ENCODE peak calls at places on chromosomes 4 and X, in seven cellular contexts. P is progenitor cell of endocrine pancreas, U is mesothelial cell of epicardium, Z is A673, Y is AG09309, Q is AG09319, M is dorsolateral prefrontal cortex. T is an unnamed sample.
A peak's percentile ranks its signal among the peaks of the same experiment; 100 is the strongest.

GRCh38 chr4:181685461-181685860 is 557.7 kb upstream of the TENM3 start:
- DNase-seq in U (no peak), Z (no peak), M (no peak), Q (no peak), P (no peak), Y (no peak), T (no peak)

GRCh38 chr4:3292571-3293409 is at the start of gene RGS12:
- DNase-seq in P (peak; percentile 93), Z (peak; percentile 96), U (peak; percentile 92), Y (peak; percentile 75), M (peak; percentile 97), Q (peak; percentile 83), T (peak; percentile 96)

GRCh38 chrX:16436348-16437188 is 213.4 kb upstream of the S100G start:
- DNase-seq in M (peak; percentile 52), P (peak; percentile 64), U (peak; percentile 38), Y (no peak), Z (peak; percentile 84), Q (peak; percentile 29), T (no peak)

GRCh38 chrX:48573690-48574269 is 504 bp upstream of the RBM3 start:
- DNase-seq in M (peak; percentile 5), Q (no peak), Z (peak; percentile 49), P (no peak), Y (no peak), U (no peak), T (no peak)

GRCh38 chr4:56424697-56425514 is 10.5 kb downstream of the PPAT start:
- DNase-seq in Q (no peak), Z (peak; percentile 29), Y (no peak), P (no peak), M (no peak), U (no peak), T (no peak)

GRCh38 chr4:114659386-114660008 is 60.9 kb downstream of the UGT8 start:
- DNase-seq in Y (peak; percentile 28), M (peak; percentile 76), P (peak; percentile 42), Z (peak; percentile 79), U (peak; percentile 18), Q (no peak), T (peak; percentile 13)

GRCh38 chr4:38004887-38005286 is 44.7 kb downstream of the PTTG2 start:
- DNase-seq in M (no peak), Q (no peak), Y (no peak), P (no peak), Z (no peak), U (no peak), T (no peak)

GRCh38 chr4:127533028-127533700 is 99.6 kb upstream of the INTU start:
- DNase-seq in Y (no peak), Q (peak; percentile 19), U (no peak), Z (no peak), P (no peak), M (no peak), T (no peak)

GRCh38 chrX:47483310-47484268 is 567 bp upstream of the ZNF41 start:
- DNase-seq in M (no peak), Y (no peak), U (no peak), P (peak; percentile 10), Q (no peak), Z (peak; percentile 24), T (no peak)

GRCh38 chrX:133813991-133814390 is 171.4 kb downstream of the GPC3 start:
- DNase-seq in P (no peak), M (no peak), Q (no peak), Z (no peak), U (no peak), Y (no peak), T (no peak)

GRCh38 chr4:97153042-97153441 is 990.2 kb downstream of the STPG2 start:
- DNase-seq in P (no peak), Z (peak; percentile 0), U (no peak), Y (no peak), Q (no peak), M (no peak), T (no peak)

GRCh38 chr4:73662709-73663546 is 42.7 kb upstream of the RASSF6 start:
- DNase-seq in M (no peak), Y (peak; percentile 31), U (no peak), Z (peak; percentile 72), P (no peak), Q (peak; percentile 40), T (no peak)

GRCh38 chrX:53717205-53717604 is 30.7 kb upstream of the HUWE1 start:
- DNase-seq in P (no peak), Y (no peak), Z (no peak), M (no peak), Q (no peak), U (no peak), T (no peak)

GRCh38 chr4:40621592-40622512 is 7.8 kb downstream of the RBM47 start:
- DNase-seq in Z (peak; percentile 81), M (no peak), Q (peak; percentile 94), P (no peak), U (no peak), Y (peak; percentile 97), T (no peak)

GRCh38 chr4:54091637-54092404 is 8.1 kb upstream of the GSX2 start:
- DNase-seq in M (peak; percentile 82), U (peak; percentile 65), P (peak; percentile 27), Z (peak; percentile 48), Y (no peak), Q (no peak), T (peak; percentile 91)

GRCh38 chrX:110915120-110915519 is 119.5 kb upstream of the CHRDL1 start:
- DNase-seq in Z (no peak), Q (peak; percentile 35), M (no peak), P (no peak), U (no peak), Y (peak; percentile 66), T (no peak)

GRCh38 chr4:158722917-158723793 is at the start of gene PPID:
- DNase-seq in P (peak; percentile 69), Y (no peak), M (peak; percentile 84), Q (peak; percentile 31), Z (peak; percentile 93), U (peak; percentile 50), T (peak; percentile 53)

GRCh38 chr4:104451573-104451972 is 43.1 kb downstream of the CXXC4 start:
- DNase-seq in M (no peak), P (no peak), Q (no peak), Z (peak; percentile 37), U (no peak), Y (no peak), T (no peak)

GRCh38 chr4:148514581-148514980 is 72.4 kb upstream of the NR3C2 start:
- DNase-seq in Z (no peak), U (no peak), P (no peak), M (no peak), Y (no peak), Q (no peak), T (no peak)

GRCh38 chr4:76279462-76279861 is 27.1 kb upstream of the STBD1 start:
- DNase-seq in Z (no peak), P (no peak), Y (no peak), M (no peak), U (no peak), Q (no peak), T (no peak)

GRCh38 chrX:68693481-68694410 is 46.3 kb downstream of the STARD8 start:
- DNase-seq in P (peak; percentile 51), M (peak; percentile 39), Q (peak; percentile 22), Z (peak; percentile 49), Y (no peak), U (peak; percentile 37), T (no peak)

GRCh38 chr4:187256897-187257296 is 533.2 kb upstream of the FAT1 start:
- DNase-seq in M (no peak), Q (no peak), P (no peak), U (no peak), Z (no peak), Y (no peak), T (no peak)

GRCh38 chr4:13642576-13642975 is 15.1 kb upstream of the BOD1L1 start:
- DNase-seq in U (no peak), M (peak; percentile 35), P (no peak), Z (no peak), Y (no peak), Q (no peak), T (no peak)

GRCh38 chr4:13647012-13647411 is 19.5 kb upstream of the BOD1L1 start:
- DNase-seq in Y (no peak), Z (no peak), U (no peak), P (no peak), M (no peak), Q (no peak), T (no peak)

GRCh38 chr4:13642163-13642562 is 14.6 kb upstream of the BOD1L1 start:
- DNase-seq in P (no peak), M (no peak), Z (no peak), Q (no peak), Y (no peak), U (no peak), T (no peak)

GRCh38 chr4:13641084-13641483 is 13.6 kb upstream of the BOD1L1 start:
- DNase-seq in Q (no peak), M (peak; percentile 22), U (no peak), Y (no peak), Z (no peak), P (no peak), T (no peak)

GRCh38 chr4:13645075-13645474 is 17.6 kb upstream of the BOD1L1 start:
- DNase-seq in M (no peak), Z (no peak), P (no peak), Q (no peak), U (no peak), Y (no peak), T (no peak)
- TF ChIP-seq CTCF in M (no peak), Z (peak; percentile 24), P (no peak), Q (no peak), U (peak; percentile 24), Y (no peak), T (no peak)

DNA sequence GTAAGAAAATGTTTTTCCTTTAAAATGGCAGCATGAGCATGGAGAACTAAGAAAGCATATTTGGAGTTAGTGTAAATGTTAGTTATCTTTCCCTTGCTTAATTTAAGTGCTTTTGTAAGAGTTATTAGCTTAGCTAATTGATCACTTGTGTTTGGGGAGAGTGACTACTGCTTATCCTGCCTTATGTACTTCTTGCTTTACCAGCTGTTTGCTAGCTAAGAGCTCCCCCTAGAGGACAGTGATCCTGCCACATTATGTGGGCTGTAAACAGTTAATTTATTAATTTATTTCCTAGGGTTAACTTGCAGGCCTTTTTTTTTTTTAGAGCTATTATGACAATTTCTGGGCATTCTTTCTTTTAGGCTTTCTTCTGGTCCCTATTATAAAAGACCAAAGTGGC is 435.8 kb downstream of the MAGEB5 start:
- DNase-seq in M (no peak), Y (no peak), P (no peak), Q (no peak), Z (peak; percentile 2), U (no peak), T (no peak)
- TF ChIP-seq CTCF in M (no peak), Y (no peak), P (no peak), Q (no peak), Z (peak; percentile 41), U (no peak), T (no peak)

GRCh38 chr4:64271601-64272081 is 137.6 kb downstream of the TECRL start:
- DNase-seq in P (no peak), U (no peak), Y (no peak), Z (no peak), M (no peak), Q (no peak), T (no peak)
- TF ChIP-seq CTCF in P (no peak), U (no peak), Y (no peak), Z (no peak), M (no peak), Q (no peak), T (no peak)

DNA sequence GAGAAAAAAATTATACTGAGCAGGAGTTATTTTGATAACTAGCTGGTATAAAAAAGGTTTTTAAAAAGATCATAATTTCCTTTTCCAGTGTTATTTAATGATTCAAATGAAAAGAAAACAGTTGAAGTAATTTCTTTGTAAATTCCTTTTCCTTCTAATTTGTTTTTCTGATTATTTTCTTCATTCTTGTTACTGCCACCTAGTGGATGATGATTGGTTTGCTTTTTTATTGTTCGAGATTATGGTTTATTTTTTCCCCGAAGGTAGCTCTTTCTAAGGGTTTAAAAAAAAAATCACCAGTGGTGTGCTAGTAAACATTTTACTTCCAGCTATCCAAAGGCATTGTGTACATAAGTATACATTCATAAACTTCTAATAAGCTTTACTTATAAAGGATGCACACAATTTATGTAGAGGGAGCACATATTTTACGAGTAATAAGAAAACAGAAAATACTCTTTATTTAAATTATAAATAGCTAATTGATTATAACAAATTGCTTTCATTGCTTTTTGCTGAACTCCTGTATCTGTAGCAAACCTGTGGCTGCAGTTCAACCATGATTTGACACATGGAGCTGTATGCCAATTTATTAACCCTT is 98.0 kb upstream of the ANK2 start:
- DNase-seq in Z (peak; percentile 60), Q (no peak), P (no peak), M (no peak), U (no peak), Y (no peak), T (no peak)
- TF ChIP-seq CTCF in Z (peak; percentile 72), Q (peak; percentile 55), P (peak; percentile 68), M (peak; percentile 71), U (peak; percentile 77), Y (peak; percentile 38), T (peak; percentile 66)

T was measured in D721Med.